ENCODE peak calls at places on chromosomes 11 and 22, in six cellular contexts. N, Q, F, T, M and X are unnamed samples.

GRCh38 chr11:117840881-117841581 is 16.5 kb upstream of the FXYD2 start:
- DNase-seq in M (no peak), N (peak; percentile 26), F (no peak), Q (no peak), T (no peak), X (no peak)

GRCh38 chr11:17478064-17478463 is 1.4 kb upstream of the ABCC8 start:
- DNase-seq in T (no peak), F (no peak), N (no peak), Q (no peak), M (no peak), X (no peak)

GRCh38 chr22:26792522-26792921 is 135.1 kb downstream of the MIAT start:
- DNase-seq in N (no peak), M (no peak), F (no peak), T (no peak), Q (no peak), X (no peak)

GRCh38 chr22:41638124-41638523 is 17.0 kb downstream of the XRCC6 start:
- DNase-seq in F (no peak), M (no peak), Q (no peak), T (no peak), N (no peak), X (no peak)

GRCh38 chr11:1288426-1289151 is 20.8 kb downstream of the TOLLIP start:
- DNase-seq in M (no peak), F (no peak), N (no peak), Q (no peak), T (no peak), X (no peak)

GRCh38 chr22:39999144-39999757 is 4.5 kb downstream of the FAM83F start:
- DNase-seq in T (peak; percentile 27), N (no peak), M (no peak), F (no peak), Q (peak; percentile 87), X (no peak)

GRCh38 chr22:47837703-47838102 is 1075.3 kb downstream of the TBC1D22A start:
- DNase-seq in T (peak; percentile 30), N (peak; percentile 57), Q (peak; percentile 28), M (no peak), F (no peak), X (no peak)

GRCh38 chr11:74771139-74771538 is 22.5 kb downstream of the RNF169 start:
- DNase-seq in M (no peak), T (no peak), F (no peak), Q (no peak), N (no peak), X (no peak)

GRCh38 chr11:63882555-63883242 is 34.3 kb downstream of the RCOR2 start:
- DNase-seq in M (no peak), F (no peak), T (no peak), Q (no peak), N (peak; percentile 69), X (no peak)

GRCh38 chr22:46754110-46754799 is 8.2 kb upstream of the TBC1D22A start:
- DNase-seq in F (no peak), Q (peak; percentile 79), M (no peak), T (peak; percentile 92), N (no peak), X (no peak)

GRCh38 chr11:15651782-15652181 is 537.1 kb downstream of the INSC start:
- DNase-seq in T (no peak), F (no peak), N (peak; percentile 46), Q (no peak), M (no peak), X (no peak)

GRCh38 chr22:23278883-23279675 is 98.8 kb downstream of the BCR start:
- DNase-seq in T (no peak), N (no peak), M (no peak), Q (no peak), F (no peak), X (no peak)

GRCh38 chr11:30789270-30789669 is 203.1 kb upstream of the MPPED2 start:
- DNase-seq in Q (no peak), M (no peak), F (no peak), N (no peak), T (no peak), X (no peak)

GRCh38 chr11:134522782-134523570 is 110.9 kb upstream of the B3GAT1 start:
- DNase-seq in Q (no peak), F (no peak), M (no peak), N (no peak), T (no peak), X (no peak)

GRCh38 chr22:39943366-39943765 is 16.8 kb upstream of the TMA7B start:
- DNase-seq in N (peak; percentile 69), Q (no peak), F (no peak), T (no peak), M (no peak), X (no peak)

GRCh38 chr22:26174280-26174679 is 5.0 kb downstream of the SEZ6L start:
- DNase-seq in Q (no peak), M (no peak), T (peak; percentile 23), F (no peak), N (peak; percentile 55), X (no peak)

GRCh38 chr22:27748355-27749168 is 53.0 kb downstream of the MN1 start:
- DNase-seq in M (no peak), N (peak; percentile 72), T (no peak), F (no peak), Q (no peak), X (no peak)

GRCh38 chr11:63530021-63530420 is 6.6 kb upstream of the PLAAT4 start:
- DNase-seq in F (no peak), Q (no peak), N (no peak), M (no peak), T (no peak), X (no peak)

GRCh38 chr22:39026509-39027150 is 5.7 kb downstream of the APOBEC3D start:
- DNase-seq in F (no peak), T (no peak), Q (no peak), N (no peak), M (no peak), X (no peak)

GRCh38 chr22:33565580-33565995 is 354.7 kb downstream of the LARGE1 start:
- DNase-seq in T (no peak), N (no peak), F (no peak), Q (no peak), M (no peak), X (peak; percentile 23)

GRCh38 chr11:14554959-14555358 is 34.8 kb upstream of the PSMA1 start:
- DNase-seq in M (no peak), T (no peak), Q (no peak), F (no peak), N (no peak), X (no peak)

GRCh38 chr11:126307706-126308105 is 3.8 kb downstream of the DCPS start:
- DNase-seq in F (no peak), N (peak; percentile 59), Q (peak; percentile 36), T (peak; percentile 35), M (no peak), X (no peak)

GRCh38 chr22:30247561-30247960 is 1.0 kb upstream of the LIF start:
- DNase-seq in M (no peak), T (no peak), F (no peak), Q (no peak), N (no peak), X (no peak)

GRCh38 chr22:32920032-32920628 is 118.6 kb downstream of the TIMP3 start:
- DNase-seq in F (no peak), Q (no peak), M (no peak), N (no peak), T (no peak), X (no peak)

GRCh38 chr11:130623909-130624668 is 175.6 kb downstream of the ADAMTS15 start:
- DNase-seq in T (no peak), F (no peak), N (no peak), M (no peak), Q (no peak), X (no peak)

GRCh38 chr11:130624946-130625345 is 176.5 kb downstream of the ADAMTS15 start:
- DNase-seq in F (no peak), M (no peak), N (no peak), Q (no peak), T (no peak), X (no peak)

GRCh38 chr11:130625907-130626306 is 177.5 kb downstream of the ADAMTS15 start:
- DNase-seq in F (no peak), Q (no peak), M (no peak), T (no peak), N (no peak), X (no peak)

GRCh38 chr11:130620566-130620965 is 172.1 kb downstream of the ADAMTS15 start:
- DNase-seq in Q (no peak), M (no peak), T (no peak), F (no peak), N (no peak), X (no peak)

GRCh38 chr11:130622126-130622525 is 173.7 kb downstream of the ADAMTS15 start:
- DNase-seq in M (no peak), T (no peak), N (no peak), F (no peak), Q (no peak), X (no peak)
- TF ChIP-seq POLR2AphosphoS5 in M (no peak), T (no peak), N (no peak), F (no peak), Q (no peak), X (no peak)

GRCh38 chr11:119108857-119109221 is 1.7 kb downstream of the C2CD2L start:
- DNase-seq in F (no peak), N (no peak), M (no peak), T (peak; percentile 61), Q (no peak), X (no peak)

GRCh38 chr11:119106564-119107537 is at the start of gene C2CD2L:
- DNase-seq in Q (peak; percentile 96), M (peak; percentile 70), F (peak; percentile 97), N (peak; percentile 85), T (peak; percentile 68), X (peak; percentile 98)

GRCh38 chr11:119107538-119108150 is 500 bp downstream of the C2CD2L start:
- DNase-seq in T (no peak), F (peak; percentile 48), Q (peak; percentile 41), M (no peak), N (no peak), X (no peak)

GRCh38 chr11:119109843-119110242 is 2.7 kb downstream of the C2CD2L start:
- DNase-seq in Q (no peak), N (no peak), T (no peak), M (no peak), F (no peak), X (no peak)

DNA sequence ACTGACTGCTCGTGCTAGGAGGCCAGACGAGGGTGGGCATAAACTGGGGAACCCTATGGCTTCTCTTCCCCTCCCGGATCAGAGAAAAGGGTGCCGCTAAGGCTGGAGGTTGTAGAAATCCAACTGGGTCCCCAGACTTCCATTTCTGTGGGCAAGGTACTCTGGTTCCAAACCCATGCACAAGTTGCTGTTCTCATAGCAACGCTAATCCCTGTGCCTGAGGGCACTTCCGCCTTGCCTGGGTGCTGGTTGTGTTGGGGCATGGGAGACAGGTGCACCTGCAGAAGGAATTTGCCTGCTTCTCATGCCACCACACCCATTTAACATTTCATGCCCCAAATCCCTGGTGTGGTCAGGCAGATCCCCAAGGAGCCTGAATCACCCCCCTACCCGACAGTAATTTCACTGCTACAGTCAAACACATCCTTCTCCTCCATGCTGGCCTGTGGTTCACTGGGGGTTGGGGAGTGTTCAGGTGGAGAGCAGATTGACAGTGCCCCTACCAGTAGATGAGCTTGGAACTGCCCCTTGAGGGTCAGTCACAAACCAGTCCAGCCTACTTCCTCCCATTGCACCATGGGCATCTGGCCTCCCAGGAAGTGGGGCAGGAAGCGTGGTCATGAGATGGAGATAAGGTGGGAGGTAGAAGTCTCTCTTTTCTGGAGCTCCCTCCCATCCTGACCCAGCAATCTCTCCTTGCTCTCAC is 1.2 kb downstream of the C2CD2L start:
- DNase-seq in F (peak; percentile 37), T (peak; percentile 73), M (no peak), Q (peak; percentile 86), N (peak; percentile 63), X (no peak)
- TF ChIP-seq TAF1 in F (no peak), T (peak; percentile 35), M (no peak), Q (peak; percentile 44), N (no peak), X (no peak)

GRCh38 chr11:119739975-119740374 is 11.0 kb upstream of the NECTIN1 start:
- DNase-seq in N (no peak), Q (no peak), M (no peak), F (no peak), T (no peak), X (no peak)
- TF ChIP-seq POLR2A in N (no peak), Q (no peak), M (no peak), F (no peak), T (no peak), X (no peak)

GRCh38 chr11:102267602-102268001 is 49.7 kb upstream of the BIRC3 start:
- DNase-seq in N (no peak), Q (peak; percentile 32), M (no peak), F (no peak), T (no peak), X (no peak)
- TF ChIP-seq POLR2AphosphoS5 in N (no peak), Q (no peak), M (no peak), F (no peak), T (no peak), X (no peak)